ENCODE peak calls at places on chromosomes 12 and 14, in four cellular contexts. One of them, this sample, is unnamed.

GRCh38 chr14:39416072-39416471 is 16.2 kb downstream of the FBXO33 start:
- DNase-seq in heart right ventricle: no peak
- DNase-seq in naive B cell: no peak
- DNase-seq in NCI-H69: no peak
- DNase-seq in this sample: no peak

GRCh38 chr12:123251403-123252076 is 18.3 kb downstream of the MTRFR start:
- DNase-seq in NCI-H69: peak
- DNase-seq in heart right ventricle: no peak
- DNase-seq in naive B cell: no peak
- DNase-seq in this sample: no peak

GRCh38 chr12:54853933-54854538 is at the start of gene MUCL1:
- DNase-seq in heart right ventricle: no peak
- DNase-seq in naive B cell: peak
- DNase-seq in NCI-H69: peak
- DNase-seq in this sample: peak

GRCh38 chr12:26317942-26318565 is 122.7 kb downstream of the SSPN start:
- DNase-seq in heart right ventricle: no peak
- DNase-seq in naive B cell: no peak
- DNase-seq in NCI-H69: peak
- DNase-seq in this sample: peak

GRCh38 chr14:80638620-80639215 is 302.8 kb downstream of the CEP128 start:
- DNase-seq in naive B cell: no peak
- DNase-seq in NCI-H69: no peak
- DNase-seq in heart right ventricle: no peak
- DNase-seq in this sample: no peak

GRCh38 chr14:74913986-74914573 is 9.0 kb downstream of the RPS6KL1 start:
- DNase-seq in naive B cell: no peak
- DNase-seq in NCI-H69: peak
- DNase-seq in heart right ventricle: peak
- DNase-seq in this sample: peak

GRCh38 chr12:27549231-27549800 is 25.3 kb downstream of the PPFIBP1 start:
- DNase-seq in naive B cell: no peak
- DNase-seq in NCI-H69: no peak
- DNase-seq in heart right ventricle: no peak
- DNase-seq in this sample: no peak

GRCh38 chr12:48029811-48030650 is 25.8 kb upstream of the COL2A1 start:
- DNase-seq in NCI-H69: peak
- DNase-seq in naive B cell: no peak
- DNase-seq in heart right ventricle: no peak
- DNase-seq in this sample: peak

GRCh38 chr12:107992870-107993451 is 136.1 kb upstream of the WSCD2 start:
- DNase-seq in NCI-H69: peak
- DNase-seq in naive B cell: no peak
- DNase-seq in heart right ventricle: no peak
- DNase-seq in this sample: peak

GRCh38 chr12:119157528-119157927 is 21.2 kb upstream of the HSPB8 start:
- DNase-seq in naive B cell: no peak
- DNase-seq in heart right ventricle: peak
- DNase-seq in NCI-H69: peak
- DNase-seq in this sample: no peak

GRCh38 chr12:70033310-70033709 is 208.3 kb downstream of the MYRFL start:
- DNase-seq in naive B cell: no peak
- DNase-seq in NCI-H69: no peak
- DNase-seq in heart right ventricle: no peak
- DNase-seq in this sample: no peak

GRCh38 chr14:22422238-22422637 is 166.8 kb downstream of the DAD1 start:
- DNase-seq in naive B cell: peak
- DNase-seq in NCI-H69: no peak
- DNase-seq in heart right ventricle: no peak
- DNase-seq in this sample: no peak

GRCh38 chr14:27387458-27387857 is 789.6 kb upstream of the NOVA1 start:
- DNase-seq in NCI-H69: no peak
- DNase-seq in heart right ventricle: no peak
- DNase-seq in naive B cell: no peak
- DNase-seq in this sample: no peak

GRCh38 chr12:132014092-132014914 is 64.6 kb downstream of the EP400 start:
- DNase-seq in NCI-H69: no peak
- DNase-seq in naive B cell: no peak
- DNase-seq in heart right ventricle: no peak
- DNase-seq in this sample: no peak

GRCh38 chr12:17528394-17528793 is 561.6 kb downstream of the RERGL start:
- DNase-seq in heart right ventricle: no peak
- DNase-seq in NCI-H69: peak
- DNase-seq in naive B cell: no peak
- DNase-seq in this sample: peak

GRCh38 chr12:60071759-60072191 is 475.9 kb downstream of the SLC16A7 start:
- DNase-seq in naive B cell: no peak
- DNase-seq in NCI-H69: no peak
- DNase-seq in heart right ventricle: no peak
- DNase-seq in this sample: no peak

GRCh38 chr14:64611358-64612020 is 61.7 kb downstream of the PPP1R36 start:
- DNase-seq in naive B cell: no peak
- DNase-seq in heart right ventricle: no peak
- DNase-seq in NCI-H69: peak
- DNase-seq in this sample: no peak

GRCh38 chr12:64531665-64532334 is 78.5 kb upstream of the RASSF3 start:
- DNase-seq in naive B cell: no peak
- DNase-seq in heart right ventricle: no peak
- DNase-seq in NCI-H69: no peak
- DNase-seq in this sample: no peak

GRCh38 chr14:37081220-37081619 is 91.2 kb downstream of the SLC25A21 start:
- DNase-seq in heart right ventricle: no peak
- DNase-seq in NCI-H69: no peak
- DNase-seq in naive B cell: no peak
- DNase-seq in this sample: no peak

GRCh38 chr12:56358836-56359532 is 923 bp downstream of the STAT2 start:
- DNase-seq in heart right ventricle: no peak
- DNase-seq in naive B cell: no peak
- DNase-seq in NCI-H69: no peak
- DNase-seq in this sample: no peak

GRCh38 chr12:26125451-26126339 is 858 bp upstream of the BHLHE41 start:
- DNase-seq in NCI-H69: peak
- DNase-seq in heart right ventricle: peak
- DNase-seq in naive B cell: peak
- DNase-seq in this sample: peak

GRCh38 chr12:54587315-54587821 is 1.1 kb downstream of the PPP1R1A start:
- DNase-seq in naive B cell: no peak
- DNase-seq in heart right ventricle: peak
- DNase-seq in NCI-H69: peak
- DNase-seq in this sample: peak